ENCODE peak calls at places on chromosomes 11 and 22, in seven cellular contexts. One of them, this sample, is unnamed.
A peak's percentile ranks its signal among the peaks of the same experiment; 100 is the strongest.

GRCh38 chr22:49396817-49397216 is 430.9 kb downstream of the BRD1 start:
- DNase-seq in PC-3: no peak
- DNase-seq in left ventricle myocardium inferior: no peak
- DNase-seq in tibial nerve: no peak
- DNase-seq in colonic mucosa: no peak
- DNase-seq in uterus: no peak
- DNase-seq in K562: no peak
- DNase-seq in this sample: no peak

GRCh38 chr11:110028904-110029303 is 64.3 kb upstream of the ZC3H12C start:
- DNase-seq in colonic mucosa: no peak
- DNase-seq in left ventricle myocardium inferior: no peak
- DNase-seq in PC-3: no peak
- DNase-seq in K562: no peak
- DNase-seq in uterus: no peak
- DNase-seq in tibial nerve: no peak
- DNase-seq in this sample: no peak

GRCh38 chr11:43930868-43931716 is 11.3 kb upstream of the C11orf96 start:
- DNase-seq in tibial nerve: no peak
- DNase-seq in colonic mucosa: no peak
- DNase-seq in left ventricle myocardium inferior: no peak
- DNase-seq in uterus: no peak
- DNase-seq in K562: no peak
- DNase-seq in PC-3: no peak
- DNase-seq in this sample: no peak

GRCh38 chr11:76123243-76123642 is 83.1 kb downstream of the WNT11 start:
- DNase-seq in uterus: no peak
- DNase-seq in left ventricle myocardium inferior: no peak
- DNase-seq in PC-3: no peak
- DNase-seq in K562: no peak
- DNase-seq in tibial nerve: peak; percentile 20
- DNase-seq in colonic mucosa: no peak
- DNase-seq in this sample: no peak

GRCh38 chr11:14969922-14970323 is 2.2 kb downstream of the CALCA start:
- DNase-seq in uterus: no peak
- DNase-seq in left ventricle myocardium inferior: peak; percentile 19
- DNase-seq in PC-3: peak; percentile 37
- DNase-seq in tibial nerve: no peak
- DNase-seq in colonic mucosa: peak; percentile 47
- DNase-seq in K562: peak; percentile 67
- DNase-seq in this sample: no peak

GRCh38 chr11:134450186-134450585 is 38.1 kb upstream of the B3GAT1 start:
- DNase-seq in uterus: no peak
- DNase-seq in K562: no peak
- DNase-seq in tibial nerve: no peak
- DNase-seq in left ventricle myocardium inferior: no peak
- DNase-seq in PC-3: no peak
- DNase-seq in colonic mucosa: no peak
- DNase-seq in this sample: no peak

GRCh38 chr11:112903310-112903709 is 57.9 kb upstream of the NCAM1 start:
- DNase-seq in K562: no peak
- DNase-seq in left ventricle myocardium inferior: no peak
- DNase-seq in colonic mucosa: no peak
- DNase-seq in PC-3: no peak
- DNase-seq in uterus: no peak
- DNase-seq in tibial nerve: no peak
- DNase-seq in this sample: no peak

GRCh38 chr11:47788181-47788580 is 21.0 kb upstream of the FNBP4 start:
- DNase-seq in PC-3: no peak
- DNase-seq in colonic mucosa: no peak
- DNase-seq in uterus: no peak
- DNase-seq in tibial nerve: no peak
- DNase-seq in K562: no peak
- DNase-seq in left ventricle myocardium inferior: no peak
- DNase-seq in this sample: no peak

GRCh38 chr11:2836335-2837095 is 49.1 kb downstream of the CDKN1C start:
- DNase-seq in colonic mucosa: no peak
- DNase-seq in tibial nerve: no peak
- DNase-seq in PC-3: no peak
- DNase-seq in left ventricle myocardium inferior: no peak
- DNase-seq in K562: no peak
- DNase-seq in uterus: no peak
- DNase-seq in this sample: no peak

GRCh38 chr22:22422629-22423112 is 85.9 kb downstream of the ZNF280B start:
- DNase-seq in left ventricle myocardium inferior: peak; percentile 59
- DNase-seq in uterus: no peak
- DNase-seq in K562: peak; percentile 96
- DNase-seq in colonic mucosa: peak; percentile 74
- DNase-seq in PC-3: peak; percentile 48
- DNase-seq in tibial nerve: peak; percentile 56
- DNase-seq in this sample: peak; percentile 83

GRCh38 chr22:33803371-33803770 is 116.9 kb downstream of the LARGE1 start:
- DNase-seq in uterus: peak; percentile 65
- DNase-seq in PC-3: peak; percentile 3
- DNase-seq in tibial nerve: no peak
- DNase-seq in colonic mucosa: no peak
- DNase-seq in K562: no peak
- DNase-seq in left ventricle myocardium inferior: no peak
- DNase-seq in this sample: no peak

GRCh38 chr11:95108159-95108611 is 18.5 kb downstream of the ENDOD1 start:
- DNase-seq in PC-3: peak; percentile 90
- DNase-seq in colonic mucosa: peak; percentile 53
- DNase-seq in uterus: peak; percentile 60
- DNase-seq in K562: peak; percentile 41
- DNase-seq in tibial nerve: peak; percentile 23
- DNase-seq in left ventricle myocardium inferior: peak; percentile 24
- DNase-seq in this sample: peak; percentile 88

GRCh38 chr22:48979482-48979881 is 848.2 kb downstream of the BRD1 start:
- DNase-seq in K562: peak; percentile 6
- DNase-seq in left ventricle myocardium inferior: no peak
- DNase-seq in PC-3: no peak
- DNase-seq in colonic mucosa: no peak
- DNase-seq in uterus: no peak
- DNase-seq in tibial nerve: no peak
- DNase-seq in this sample: peak; percentile 20

GRCh38 chr11:1343391-1344055 is 34.1 kb upstream of the TOLLIP start:
- DNase-seq in left ventricle myocardium inferior: no peak
- DNase-seq in tibial nerve: no peak
- DNase-seq in uterus: no peak
- DNase-seq in colonic mucosa: peak; percentile 13
- DNase-seq in PC-3: no peak
- DNase-seq in K562: no peak
- DNase-seq in this sample: no peak

GRCh38 chr11:16182553-16182952 is 173.8 kb downstream of the SOX6 start:
- DNase-seq in uterus: no peak
- DNase-seq in PC-3: no peak
- DNase-seq in colonic mucosa: no peak
- DNase-seq in left ventricle myocardium inferior: no peak
- DNase-seq in K562: no peak
- DNase-seq in tibial nerve: no peak
- DNase-seq in this sample: no peak

DNA sequence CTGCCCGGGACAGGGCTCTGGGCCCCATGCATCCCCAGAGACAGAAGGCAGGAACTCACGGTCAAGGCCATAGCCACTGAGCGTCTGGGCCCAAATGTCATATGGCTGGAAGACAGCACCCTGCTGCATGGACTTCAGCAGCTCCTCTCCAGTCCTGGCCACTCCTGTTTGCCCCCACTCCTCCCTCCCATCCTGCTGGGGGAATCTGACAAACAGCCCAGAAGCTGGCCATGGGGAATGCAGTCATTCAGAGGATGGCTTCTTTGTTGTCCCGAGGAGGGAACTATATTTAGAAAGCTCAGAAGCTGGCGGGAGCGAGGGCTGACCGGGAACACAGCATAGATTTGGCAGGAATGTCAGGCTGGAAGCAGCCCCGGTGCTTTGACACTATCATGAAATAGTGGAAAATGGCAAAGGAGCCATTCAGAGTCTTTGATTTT is 35.0 kb downstream of the DKK3 start:
- DNase-seq in uterus: peak; percentile 64
- DNase-seq in tibial nerve: peak; percentile 66
- DNase-seq in PC-3: no peak
- DNase-seq in colonic mucosa: no peak
- DNase-seq in K562: no peak
- DNase-seq in left ventricle myocardium inferior: peak; percentile 82
- DNase-seq in this sample: peak; percentile 93
- H3K27ac ChIP-seq in uterus: peak overlapping the region; percentile 82
- H3K27ac ChIP-seq in tibial nerve: peak overlapping the region; percentile 75
- H3K27ac ChIP-seq in PC-3: no peak overlapping the region
- H3K27ac ChIP-seq in colonic mucosa: peak overlapping the region; percentile 52
- H3K27ac ChIP-seq in K562: no peak overlapping the region
- H3K27ac ChIP-seq in left ventricle myocardium inferior: peak overlapping the region; percentile 96
- H3K27ac ChIP-seq in this sample: peak overlapping the region; percentile 85

DNA sequence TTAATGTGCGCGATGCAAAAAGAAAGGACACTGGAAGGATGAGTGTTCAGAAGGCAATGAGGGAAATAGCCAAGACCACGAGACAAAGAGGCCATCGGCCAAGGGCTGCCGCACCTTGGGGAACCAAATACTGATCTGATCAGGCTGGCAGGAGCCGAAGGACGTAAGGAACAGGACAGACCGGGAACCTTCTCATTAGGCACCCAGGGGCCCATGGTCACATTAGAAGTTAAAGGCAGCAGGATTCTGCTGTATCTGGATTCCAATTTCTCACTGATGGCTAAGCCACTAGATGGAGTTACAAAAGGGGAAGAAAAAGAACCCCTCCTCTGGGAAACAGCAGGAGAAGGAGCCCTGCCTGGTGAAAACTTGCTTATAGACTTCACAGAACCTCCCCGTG is 28.8 kb upstream of the CPT1A start:
- DNase-seq in K562: peak; percentile 29
- DNase-seq in left ventricle myocardium inferior: no peak
- DNase-seq in tibial nerve: no peak
- DNase-seq in uterus: no peak
- DNase-seq in PC-3: peak; percentile 33
- DNase-seq in colonic mucosa: no peak
- DNase-seq in this sample: no peak
- H3K4me3 ChIP-seq in K562: peak overlapping the region; percentile 31
- H3K4me3 ChIP-seq in left ventricle myocardium inferior: peak overlapping the region; percentile 69
- H3K4me3 ChIP-seq in tibial nerve: peak overlapping the region; percentile 53
- H3K4me3 ChIP-seq in uterus: peak overlapping the region; percentile 33
- H3K4me3 ChIP-seq in PC-3: peak overlapping the region; percentile 71
- H3K4me3 ChIP-seq in colonic mucosa: peak overlapping the region; percentile 32
- H3K4me3 ChIP-seq in this sample: peak overlapping the region; percentile 45

DNA sequence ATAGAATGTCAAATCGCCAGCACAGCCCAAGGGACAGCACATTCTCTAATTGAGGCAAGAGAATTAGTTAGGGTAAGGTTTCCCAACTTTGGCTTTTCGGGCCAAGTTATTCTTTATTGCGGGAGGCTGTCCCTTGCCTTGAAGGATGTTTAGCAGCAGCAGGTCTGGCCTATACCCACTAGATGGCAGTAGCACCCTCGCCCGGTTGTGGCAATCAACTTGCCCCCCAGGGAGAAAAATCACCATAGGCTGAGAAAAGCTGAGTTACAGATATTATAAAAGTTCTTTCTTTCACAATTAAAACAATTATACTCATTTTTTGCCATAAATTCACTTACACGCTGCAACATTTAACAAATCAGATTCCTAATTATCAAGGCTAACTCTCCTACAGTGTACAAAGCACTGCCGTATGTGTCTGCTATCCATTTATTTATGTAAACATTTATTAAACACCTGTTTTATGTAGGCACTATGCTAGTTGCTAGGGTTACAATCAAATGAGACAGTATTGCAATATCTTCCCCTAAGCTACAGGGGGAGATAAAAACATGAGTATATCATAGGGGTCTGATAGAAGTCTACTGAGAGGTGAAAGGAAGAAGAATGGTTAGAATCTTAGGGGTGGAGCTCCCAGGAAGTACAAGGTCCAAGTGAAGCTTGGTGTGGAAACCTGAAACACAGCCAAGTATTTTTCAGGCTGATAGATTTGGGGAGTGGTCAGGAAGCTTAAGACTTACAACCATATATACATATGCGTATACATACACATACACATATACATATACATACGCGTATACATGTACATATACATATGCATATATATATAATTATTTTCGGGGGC is 452.3 kb downstream of the RAB38 start:
- DNase-seq in left ventricle myocardium inferior: no peak
- DNase-seq in uterus: no peak
- DNase-seq in K562: peak; percentile 16
- DNase-seq in colonic mucosa: peak; percentile 41
- DNase-seq in tibial nerve: no peak
- DNase-seq in PC-3: peak; percentile 64
- DNase-seq in this sample: peak; percentile 32
- TF ChIP-seq CTCF in left ventricle myocardium inferior: peak; percentile 45
- TF ChIP-seq CTCF in uterus: no peak
- TF ChIP-seq CTCF in K562: peak; percentile 53
- TF ChIP-seq CTCF in colonic mucosa: peak; percentile 61
- TF ChIP-seq CTCF in tibial nerve: no peak
- TF ChIP-seq CTCF in PC-3: peak; percentile 94
- TF ChIP-seq CTCF in this sample: peak; percentile 24

DNA sequence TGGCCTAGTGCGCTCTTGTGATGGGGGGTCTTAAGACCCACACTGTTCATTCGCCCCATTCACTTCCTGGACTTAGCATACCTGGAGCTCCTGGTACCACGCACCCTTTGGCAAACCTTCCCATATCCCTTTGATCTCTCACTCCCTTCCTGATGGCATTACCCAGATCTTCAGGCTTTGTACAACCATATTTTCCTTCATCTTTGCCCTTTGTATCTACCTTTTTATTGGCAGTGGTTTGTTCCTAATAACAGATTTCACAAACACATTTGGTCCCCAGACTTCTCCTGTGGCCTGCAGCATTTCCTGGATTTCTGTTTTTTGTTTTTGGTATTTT is 16.0 kb upstream of the IFITM3 start:
- DNase-seq in uterus: no peak
- DNase-seq in tibial nerve: no peak
- DNase-seq in colonic mucosa: no peak
- DNase-seq in PC-3: no peak
- DNase-seq in K562: no peak
- DNase-seq in left ventricle myocardium inferior: no peak
- DNase-seq in this sample: no peak
- H3K27ac ChIP-seq in uterus: peak overlapping the region; percentile 83
- H3K27ac ChIP-seq in tibial nerve: peak overlapping the region; percentile 73
- H3K27ac ChIP-seq in colonic mucosa: peak overlapping the region; percentile 44
- H3K27ac ChIP-seq in PC-3: no peak overlapping the region
- H3K27ac ChIP-seq in K562: peak overlapping the region; percentile 75
- H3K27ac ChIP-seq in left ventricle myocardium inferior: peak overlapping the region; percentile 84
- H3K27ac ChIP-seq in this sample: no peak overlapping the region

GRCh38 chr22:37746366-37747089 is 49.7 kb downstream of the TRIOBP start:
- DNase-seq in K562: no peak
- DNase-seq in colonic mucosa: peak; percentile 53
- DNase-seq in left ventricle myocardium inferior: peak; percentile 49
- DNase-seq in uterus: no peak
- DNase-seq in tibial nerve: no peak
- DNase-seq in PC-3: no peak
- DNase-seq in this sample: no peak

GRCh38 chr22:37749223-37749622 is 52.4 kb downstream of the TRIOBP start:
- DNase-seq in uterus: no peak
- DNase-seq in left ventricle myocardium inferior: no peak
- DNase-seq in colonic mucosa: no peak
- DNase-seq in PC-3: no peak
- DNase-seq in K562: no peak
- DNase-seq in tibial nerve: no peak
- DNase-seq in this sample: no peak

GRCh38 chr22:37748659-37749058 is 51.8 kb downstream of the TRIOBP start:
- DNase-seq in PC-3: no peak
- DNase-seq in uterus: no peak
- DNase-seq in tibial nerve: no peak
- DNase-seq in K562: no peak
- DNase-seq in left ventricle myocardium inferior: no peak
- DNase-seq in colonic mucosa: no peak
- DNase-seq in this sample: peak; percentile 49

GRCh38 chr22:37747090-37747714 is 50.4 kb downstream of the TRIOBP start:
- DNase-seq in uterus: peak; percentile 54
- DNase-seq in colonic mucosa: peak; percentile 60
- DNase-seq in K562: peak; percentile 40
- DNase-seq in PC-3: peak; percentile 80
- DNase-seq in tibial nerve: peak; percentile 50
- DNase-seq in left ventricle myocardium inferior: peak; percentile 54
- DNase-seq in this sample: peak; percentile 63

GRCh38 chr22:37747715-37748100 is 50.9 kb downstream of the TRIOBP start:
- DNase-seq in colonic mucosa: no peak
- DNase-seq in uterus: no peak
- DNase-seq in K562: no peak
- DNase-seq in left ventricle myocardium inferior: no peak
- DNase-seq in PC-3: no peak
- DNase-seq in tibial nerve: no peak
- DNase-seq in this sample: no peak
- H3K4me3 ChIP-seq in colonic mucosa: peak overlapping the region; percentile 99
- H3K4me3 ChIP-seq in uterus: peak overlapping the region; percentile 97
- H3K4me3 ChIP-seq in K562: peak overlapping the region; percentile 73
- H3K4me3 ChIP-seq in left ventricle myocardium inferior: peak overlapping the region; percentile 100
- H3K4me3 ChIP-seq in PC-3: peak overlapping the region; percentile 88
- H3K4me3 ChIP-seq in tibial nerve: peak overlapping the region; percentile 70
- H3K4me3 ChIP-seq in this sample: peak overlapping the region; percentile 76